ENCODE peak calls at places on chromosomes 3 and 15, in six cellular contexts. R is stimulated activated CD4-positive, alpha-beta T cell treated with anti-CD3 and anti-CD28 coated beads, Interleukin-15, amount 100 ng/mL, for 1 hour; U is glutamatergic neuron; E is EH; B is RWPE1; A is pulmonary artery endothelial cell. H is an unnamed sample.

GRCh38 chr3:14516738-14517345 is 23.3 kb downstream of the GRIP2 start:
- DNase-seq in R (no peak), U (peak), E (no peak), B (no peak), A (no peak), H (peak)

GRCh38 chr15:85646538-85647091 is 148.1 kb downstream of the KLHL25 start:
- DNase-seq in R (no peak), U (no peak), E (peak), B (no peak), A (no peak), H (peak)

GRCh38 chr3:125052671-125053303 is 3.0 kb downstream of the HEG1 start:
- DNase-seq in R (no peak), U (peak), E (peak), B (no peak), A (no peak), H (peak)

GRCh38 chr3:31919528-31919927 is 61.5 kb downstream of the OSBPL10 start:
- DNase-seq in R (no peak), U (no peak), E (no peak), B (no peak), A (no peak), H (no peak)

GRCh38 chr15:100703032-100703578 is 100.7 kb downstream of the ASB7 start:
- DNase-seq in R (no peak), U (no peak), E (peak), B (no peak), A (peak), H (peak)

GRCh38 chr3:155946178-155946577 is 75.7 kb downstream of the GMPS start:
- DNase-seq in R (no peak), U (no peak), E (peak), B (peak), A (no peak), H (peak)

GRCh38 chr3:58008140-58009025 is at the start of gene FLNB:
- DNase-seq in R (peak), U (peak), E (peak), B (peak), A (no peak), H (peak)

GRCh38 chr15:44646460-44646859 is 17.0 kb downstream of the SPG11 start:
- DNase-seq in R (no peak), U (no peak), E (no peak), B (no peak), A (no peak), H (no peak)

GRCh38 chr15:100033140-100033857 is 300.1 kb upstream of the LYSMD4 start:
- DNase-seq in R (no peak), U (no peak), E (peak), B (no peak), A (no peak), H (no peak)

GRCh38 chr3:31356941-31357340 is 175.8 kb upstream of the STT3B start:
- DNase-seq in R (no peak), U (no peak), E (peak), B (no peak), A (no peak), H (no peak)

GRCh38 chr3:13119471-13120220 is 46.4 kb upstream of the IQSEC1 start:
- DNase-seq in R (no peak), U (no peak), E (no peak), B (no peak), A (no peak), H (peak)

GRCh38 chr3:15380980-15381890 is 46.1 kb downstream of the METTL6 start:
- DNase-seq in R (no peak), U (no peak), E (no peak), B (no peak), A (no peak), H (no peak)

GRCh38 chr3:141737828-141738635 is at the start of gene RNF7:
- DNase-seq in R (peak), U (peak), E (peak), B (peak), A (peak), H (peak)

H was measured in osteoblast.